ENCODE peak calls at places on chromosome 1, in six cellular contexts. H is neuronal stem cell, E is IMR-90, T is H9, M is H1, J is mesenchymal stem cell. D is an unnamed sample.

GRCh38 chr1:248611883-248612282 is 14.4 kb upstream of the OR2T10 start:
- DNase-seq in H (no peak), E (no peak), T (no peak), M (no peak), J (no peak), D (no peak)

GRCh38 chr1:3430820-3431219 is 23.6 kb upstream of the ARHGEF16 start:
- DNase-seq in H (no peak), E (no peak), T (no peak), M (no peak), J (no peak), D (no peak)

GRCh38 chr1:41363632-41364320 is 2.5 kb downstream of the FOXO6 start:
- DNase-seq in H (no peak), E (no peak), T (no peak), M (no peak), J (no peak), D (no peak)

GRCh38 chr1:83931658-83932253 is 67.2 kb downstream of the TTLL7 start:
- DNase-seq in H (peak; percentile 33), E (peak; percentile 60), T (no peak), M (no peak), J (peak; percentile 62), D (peak; percentile 54)

GRCh38 chr1:43331688-43332087 is 5.9 kb upstream of the MPL start:
- DNase-seq in H (no peak), E (no peak), T (no peak), M (no peak), J (no peak), D (peak; percentile 36)

GRCh38 chr1:74767490-74767889 is 34.5 kb downstream of the TYW3 start:
- DNase-seq in H (no peak), E (peak; percentile 2), T (peak; percentile 70), M (peak; percentile 57), J (peak; percentile 1), D (peak; percentile 77)

GRCh38 chr1:229203030-229203751 is 67.7 kb upstream of the RAB4A start:
- DNase-seq in H (peak; percentile 95), E (peak; percentile 74), T (peak; percentile 95), M (peak; percentile 82), J (peak; percentile 82), D (peak; percentile 100)

GRCh38 chr1:109113787-109114568 is at the start of gene ELAPOR1:
- DNase-seq in H (peak; percentile 44), E (peak; percentile 19), T (peak; percentile 80), M (peak; percentile 73), J (no peak), D (peak; percentile 69)

GRCh38 chr1:203033287-203033686 is 7.0 kb downstream of the PPFIA4 start:
- DNase-seq in H (no peak), E (no peak), T (no peak), M (no peak), J (no peak), D (no peak)

GRCh38 chr1:9652379-9653194 is 1.1 kb downstream of the PIK3CD start:
- DNase-seq in H (no peak), E (peak; percentile 15), T (no peak), M (no peak), J (no peak), D (peak; percentile 13)

GRCh38 chr1:202966006-202966904 is 802 bp downstream of the CYB5R1 start:
- DNase-seq in H (no peak), E (no peak), T (no peak), M (no peak), J (no peak), D (no peak)

GRCh38 chr1:147273409-147274307 is 31.2 kb downstream of the CHD1L start:
- DNase-seq in H (peak; percentile 35), E (peak; percentile 87), T (no peak), M (no peak), J (peak; percentile 83), D (peak; percentile 60)

GRCh38 chr1:30522031-30523004 is 201.1 kb downstream of the MATN1 start:
- DNase-seq in H (no peak), E (peak; percentile 8), T (no peak), M (peak; percentile 31), J (no peak), D (no peak)

GRCh38 chr1:10508511-10508951 is 33.8 kb downstream of the PEX14 start:
- DNase-seq in H (peak; percentile 60), E (peak; percentile 57), T (peak; percentile 69), M (peak; percentile 64), J (peak; percentile 82), D (peak; percentile 93)

GRCh38 chr1:59173721-59174120 is 123.2 kb upstream of the FGGY start:
- DNase-seq in H (no peak), E (peak; percentile 93), T (no peak), M (no peak), J (peak; percentile 83), D (no peak)

GRCh38 chr1:39852214-39852791 is 31.0 kb downstream of the TRIT1 start:
- DNase-seq in H (no peak), E (peak; percentile 18), T (no peak), M (no peak), J (peak; percentile 18), D (no peak)

GRCh38 chr1:170694172-170694926 is 30.4 kb downstream of the PRRX1 start:
- DNase-seq in H (no peak), E (no peak), T (no peak), M (no peak), J (no peak), D (no peak)

GRCh38 chr1:164611754-164612642 is 53.0 kb downstream of the PBX1 start:
- DNase-seq in H (peak; percentile 62), E (peak; percentile 86), T (peak; percentile 55), M (no peak), J (peak; percentile 43), D (peak; percentile 76)

GRCh38 chr1:69076631-69077030 is 491.1 kb upstream of the LRRC7 start:
- DNase-seq in H (no peak), E (no peak), T (peak; percentile 36), M (no peak), J (no peak), D (peak; percentile 23)

GRCh38 chr1:6016191-6016865 is 24.1 kb upstream of the NPHP4 start:
- DNase-seq in H (no peak), E (peak; percentile 71), T (no peak), M (no peak), J (no peak), D (no peak)

GRCh38 chr1:6414881-6415280 is 4.8 kb downstream of the HES2 start:
- DNase-seq in H (no peak), E (no peak), T (no peak), M (no peak), J (no peak), D (no peak)

GRCh38 chr1:101918277-101918676 is 78.4 kb downstream of the OLFM3 start:
- DNase-seq in H (no peak), E (no peak), T (no peak), M (no peak), J (no peak), D (no peak)

GRCh38 chr1:196142111-196142510 is 466.1 kb downstream of the KCNT2 start:
- DNase-seq in H (peak; percentile 51), E (no peak), T (no peak), M (no peak), J (no peak), D (no peak)

GRCh38 chr1:24926596-24927249 is 3.4 kb downstream of the RUNX3 start:
- DNase-seq in H (peak; percentile 53), E (no peak), T (no peak), M (no peak), J (peak; percentile 23), D (peak; percentile 46)

GRCh38 chr1:94690033-94690712 is 130.0 kb upstream of the SLC44A3 start:
- DNase-seq in H (no peak), E (peak; percentile 72), T (no peak), M (no peak), J (no peak), D (no peak)

GRCh38 chr1:39499668-39500067 is 8.2 kb downstream of the BMP8A start:
- DNase-seq in H (no peak), E (no peak), T (no peak), M (no peak), J (no peak), D (no peak)

GRCh38 chr1:12080773-12081556 is 17.9 kb downstream of the TNFRSF8 start:
- DNase-seq in H (no peak), E (no peak), T (no peak), M (no peak), J (no peak), D (no peak)

DNA sequence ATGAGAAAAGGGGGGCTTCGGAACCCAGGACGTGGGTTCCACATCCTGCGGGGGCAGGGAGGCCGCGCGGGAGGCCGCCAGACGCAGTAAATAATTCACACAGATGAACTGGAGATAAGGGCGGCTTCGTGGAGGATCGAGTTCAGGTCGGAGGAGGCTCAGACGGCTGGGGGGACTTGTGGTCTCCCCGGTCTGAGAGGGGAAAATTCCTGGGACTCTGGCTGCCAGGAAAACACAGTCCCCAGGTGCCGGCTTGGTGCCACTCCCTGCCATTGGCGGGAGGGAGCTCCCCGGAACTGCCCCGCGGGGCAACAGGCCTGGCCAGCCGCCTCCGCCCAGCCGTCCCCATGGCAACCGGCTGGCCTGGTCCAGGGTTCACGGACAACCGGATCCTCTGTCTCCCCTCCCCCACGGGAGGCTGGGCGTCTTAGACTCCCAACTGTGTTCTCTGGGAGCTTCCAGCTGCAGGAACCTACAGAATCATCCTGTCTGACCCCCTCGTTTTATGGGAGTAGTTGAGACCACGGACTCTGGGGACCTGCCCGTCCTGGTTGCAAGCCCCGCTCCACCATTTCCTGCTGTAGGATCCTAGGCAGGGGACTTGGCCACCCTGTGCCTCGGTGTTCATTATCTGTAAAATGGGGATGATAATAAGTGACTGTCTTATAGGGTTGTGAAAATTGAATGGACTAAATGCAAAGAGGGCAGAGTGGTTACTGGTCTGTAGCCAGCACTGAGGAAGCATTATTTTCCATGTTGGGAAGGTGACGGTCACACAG is 9.6 kb downstream of the CAMK2N1 start:
- DNase-seq in H (no peak), E (no peak), T (peak; percentile 76), M (peak; percentile 80), J (peak; percentile 35), D (peak; percentile 81)
- H3K27ac ChIP-seq in H (no peak overlapping the region), E (no peak overlapping the region), T (no peak overlapping the region), M (no peak overlapping the region), J (peak overlapping the region; percentile 9), D (no peak overlapping the region)

DNA sequence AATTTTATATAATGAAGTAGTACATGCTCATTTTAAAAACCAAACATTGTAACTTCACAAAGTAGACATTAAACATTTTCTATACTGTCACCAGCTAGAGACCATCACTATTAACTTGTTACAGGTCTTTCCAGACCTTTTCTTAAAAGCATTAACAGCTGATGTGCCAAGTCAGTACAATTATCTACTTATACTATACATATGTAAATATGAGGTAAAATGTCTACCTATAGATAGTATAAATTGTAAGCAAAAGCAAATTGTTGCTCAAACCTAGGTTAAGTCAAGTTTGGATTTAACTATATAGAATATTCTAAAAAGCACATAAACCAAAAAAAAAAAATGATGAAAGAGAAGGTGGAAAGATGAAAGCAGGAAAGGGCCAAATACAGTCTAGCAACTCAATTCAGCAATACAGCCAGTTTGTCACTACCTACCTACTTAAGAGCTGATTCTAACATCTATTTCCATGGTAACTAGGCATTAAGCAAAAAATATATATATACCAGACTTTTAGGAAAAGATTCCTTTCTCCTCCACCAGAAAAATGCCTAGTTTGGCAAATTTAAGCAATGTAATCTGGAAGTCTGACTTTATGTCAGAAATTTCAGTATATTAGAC is 34.5 kb downstream of the ARID4B start:
- DNase-seq in H (no peak), E (no peak), T (no peak), M (no peak), J (no peak), D (no peak)
- H2BK15ac ChIP-seq in H (no peak overlapping the region), E (no peak overlapping the region), T (no peak overlapping the region), M (no peak overlapping the region), J (no peak overlapping the region), D (no peak overlapping the region)

GRCh38 chr1:244970661-244971523 is 106.5 kb upstream of the HNRNPU start:
- DNase-seq in H (peak; percentile 95), E (peak; percentile 95), T (peak; percentile 93), M (peak; percentile 96), J (peak; percentile 97), D (peak; percentile 99)
- H4K8ac ChIP-seq in H (no peak overlapping the region), E (peak overlapping the region; percentile 87), T (peak overlapping the region; percentile 99), M (peak overlapping the region; percentile 100), J (peak overlapping the region; percentile 100), D (peak overlapping the region; percentile 96)

GRCh38 chr1:206039046-206039929 is 13.7 kb upstream of the RHEX start:
- DNase-seq in H (no peak), E (no peak), T (no peak), M (peak; percentile 41), J (no peak), D (no peak)
- H3K27ac ChIP-seq in H (no peak overlapping the region), E (no peak overlapping the region), T (no peak overlapping the region), M (no peak overlapping the region), J (no peak overlapping the region), D (no peak overlapping the region)